ENCODE peak calls at places on chromosomes 11 and 22, in six cellular contexts. R is mesendoderm, X is aorta, D is astrocyte of the cerebellum, C is prostate gland, N is fibroblast of pulmonary artery. P is an unnamed sample.

GRCh38 chr11:3202759-3203158 is 15.9 kb downstream of the MRGPRG start:
- DNase-seq in R (no peak), X (peak; percentile 52), D (no peak), C (no peak), N (no peak), P (peak; percentile 58)

GRCh38 chr11:24234822-24235508 is 261.9 kb upstream of the LUZP2 start:
- DNase-seq in R (peak; percentile 28), X (no peak), D (no peak), C (no peak), N (peak; percentile 59), P (no peak)

GRCh38 chr11:119975561-119976152 is 162.3 kb downstream of the TRIM29 start:
- DNase-seq in R (peak; percentile 94), X (no peak), D (no peak), C (no peak), N (no peak), P (no peak)

GRCh38 chr11:71420455-71421241 is 27.5 kb downstream of the DHCR7 start:
- DNase-seq in R (peak; percentile 69), X (no peak), D (no peak), C (peak; percentile 26), N (peak; percentile 60), P (no peak)

GRCh38 chr22:36467946-36468345 is 13.5 kb downstream of the TXN2 start:
- DNase-seq in R (no peak), X (peak; percentile 84), D (peak; percentile 95), C (no peak), N (peak; percentile 94), P (peak; percentile 94)

GRCh38 chr11:68263444-68264035 is 8.2 kb downstream of the C11orf24 start:
- DNase-seq in R (no peak), X (no peak), D (peak; percentile 34), C (no peak), N (no peak), P (no peak)

GRCh38 chr11:56624661-56625110 is 10.0 kb upstream of the OR5M1 start:
- DNase-seq in R (peak; percentile 91), X (no peak), D (peak; percentile 2), C (peak; percentile 5), N (peak; percentile 33), P (peak; percentile 1)

GRCh38 chr11:112292785-112293407 is 32.2 kb upstream of the PLET1 start:
- DNase-seq in R (no peak), X (no peak), D (peak; percentile 80), C (peak; percentile 43), N (peak; percentile 89), P (peak; percentile 36)

GRCh38 chr11:126307706-126308105 is 3.8 kb downstream of the DCPS start:
- DNase-seq in R (peak; percentile 79), X (no peak), D (peak; percentile 53), C (no peak), N (peak; percentile 73), P (no peak)

GRCh38 chr11:75919525-75919924 is 104.5 kb downstream of the UVRAG start:
- DNase-seq in R (no peak), X (no peak), D (no peak), C (no peak), N (peak; percentile 27), P (no peak)

GRCh38 chr22:47372111-47372581 is 609.7 kb downstream of the TBC1D22A start:
- DNase-seq in R (no peak), X (peak; percentile 60), D (no peak), C (no peak), N (no peak), P (no peak)

GRCh38 chr11:77125695-77126094 is 2.4 kb upstream of the MYO7A start:
- DNase-seq in R (no peak), X (no peak), D (no peak), C (no peak), N (no peak), P (no peak)

GRCh38 chr11:77126156-77126775 is 1.8 kb upstream of the MYO7A start:
- DNase-seq in R (peak; percentile 17), X (no peak), D (no peak), C (no peak), N (no peak), P (no peak)

GRCh38 chr11:77127969-77128691 is at the start of gene MYO7A:
- DNase-seq in R (peak; percentile 57), X (peak; percentile 91), D (no peak), C (no peak), N (peak; percentile 55), P (no peak)

GRCh38 chr11:77127674-77127968 is 425 bp upstream of the MYO7A start:
- DNase-seq in R (peak; percentile 31), X (no peak), D (no peak), C (no peak), N (no peak), P (no peak)

DNA sequence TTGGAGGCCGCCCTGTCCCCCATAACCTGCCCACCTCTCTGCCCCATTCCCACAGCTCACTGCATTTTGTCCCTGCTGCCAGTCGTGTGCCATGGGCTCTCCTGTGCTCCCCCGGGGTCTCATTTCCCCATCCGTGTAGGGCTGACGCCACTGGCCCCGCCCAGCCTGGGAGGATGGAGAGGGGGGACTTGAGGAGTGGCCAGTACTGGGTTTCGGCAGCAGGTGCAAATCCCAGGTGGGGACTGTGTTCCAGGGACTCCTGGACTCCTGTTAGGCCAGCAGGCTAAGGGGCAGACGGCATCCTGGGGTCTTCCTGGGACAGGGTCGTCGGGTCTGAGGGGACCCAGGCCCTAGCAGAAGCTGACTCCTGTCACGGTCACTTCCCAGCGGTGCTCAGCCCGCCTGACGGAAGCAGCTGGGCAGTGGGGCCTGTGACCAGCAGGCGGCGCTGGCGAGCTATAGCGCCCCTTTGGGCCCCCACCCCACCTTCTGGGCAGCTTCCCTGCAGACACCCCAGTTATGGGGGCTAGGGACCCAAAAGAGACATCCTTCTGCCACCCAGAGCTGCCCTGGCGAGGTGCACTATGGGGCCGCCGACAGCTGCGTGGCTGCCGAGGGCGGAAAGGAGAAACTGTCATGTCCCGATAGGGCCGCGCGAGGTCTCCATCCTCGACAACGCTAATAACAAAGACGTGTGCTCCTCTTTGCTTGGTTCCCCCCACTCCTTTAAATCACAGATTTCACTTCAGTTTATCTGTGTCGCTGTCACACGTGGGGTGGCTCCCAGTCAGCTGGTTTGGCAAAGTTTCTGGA is 979 bp upstream of the MYO7A start:
- DNase-seq in R (peak; percentile 66), X (peak; percentile 88), D (no peak), C (no peak), N (peak; percentile 52), P (no peak)
- H3K4me3 ChIP-seq in R (no peak overlapping the region), X (peak overlapping the region; percentile 1), D (peak overlapping the region; percentile 40), C (peak overlapping the region; percentile 11), N (peak overlapping the region; percentile 50), P (peak overlapping the region; percentile 29)

DNA sequence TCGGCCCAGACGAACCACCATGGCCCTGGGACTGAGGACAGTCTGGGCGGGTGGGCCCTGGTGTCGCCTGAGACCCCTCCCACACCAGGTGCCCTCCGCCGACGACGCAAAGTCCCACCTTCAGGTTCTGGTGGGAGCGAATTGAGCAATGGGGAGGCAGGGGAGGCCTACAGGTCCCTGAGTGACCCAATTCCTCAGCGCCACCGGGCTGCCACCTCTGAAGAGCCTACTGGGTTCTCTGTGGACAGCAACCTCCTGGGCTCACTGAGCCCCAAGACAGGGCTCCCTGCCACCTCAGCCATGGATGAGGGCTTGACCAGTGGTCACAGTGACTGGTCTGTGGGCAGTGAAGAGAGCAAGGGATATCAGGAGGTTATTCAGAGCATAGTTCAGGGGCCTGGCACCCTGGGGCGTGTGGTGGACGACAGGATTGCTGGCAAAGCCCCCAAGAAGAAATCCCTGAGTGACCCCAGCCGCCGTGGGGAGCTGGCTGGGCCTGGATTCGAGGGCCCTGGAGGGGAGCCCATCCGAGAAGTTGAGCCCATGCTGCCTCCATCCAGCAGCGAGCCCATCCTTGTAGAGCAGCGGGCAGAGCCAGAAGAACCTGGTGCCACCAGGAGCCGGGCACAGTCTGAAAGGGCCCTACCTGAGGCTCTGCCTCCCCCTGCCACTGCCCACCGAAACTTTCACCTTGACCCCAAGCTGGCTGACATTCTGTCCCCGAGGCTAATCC is 2.8 kb downstream of the ARHGEF17 start:
- DNase-seq in R (no peak), X (no peak), D (no peak), C (no peak), N (no peak), P (no peak)
- H3K4me3 ChIP-seq in R (no peak overlapping the region), X (peak overlapping the region; percentile 46), D (peak overlapping the region; percentile 75), C (peak overlapping the region; percentile 13), N (peak overlapping the region; percentile 51), P (peak overlapping the region; percentile 56)

DNA sequence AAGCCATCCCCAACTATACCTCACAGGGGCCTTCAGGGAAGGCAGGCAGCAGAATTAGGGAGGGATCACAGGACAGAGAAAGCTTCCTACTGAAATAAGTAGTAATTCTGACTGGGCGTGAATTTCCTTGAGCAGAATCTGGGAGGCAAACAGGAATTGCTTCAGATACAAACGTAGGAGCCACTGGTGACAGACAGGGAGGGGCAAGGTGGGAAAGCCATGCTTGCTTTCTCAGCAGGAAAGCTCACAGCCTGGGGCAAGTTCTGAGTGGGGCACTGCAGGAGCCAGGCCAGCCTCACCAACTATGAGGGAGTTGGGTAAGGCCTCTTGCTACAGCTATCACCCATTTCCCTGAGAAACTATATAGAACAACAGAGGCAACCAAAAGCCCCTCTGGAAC is 43.6 kb downstream of the ARHGAP32 start:
- DNase-seq in R (peak; percentile 90), X (no peak), D (no peak), C (no peak), N (no peak), P (no peak)
- H3K4me3 ChIP-seq in R (no peak overlapping the region), X (no peak overlapping the region), D (no peak overlapping the region), C (no peak overlapping the region), N (no peak overlapping the region), P (no peak overlapping the region)

GRCh38 chr22:44493206-44493605 is 4.8 kb downstream of the RTL6 start:
- DNase-seq in R (no peak), X (no peak), D (no peak), C (no peak), N (no peak), P (no peak)
- H3K4me3 ChIP-seq in R (no peak overlapping the region), X (no peak overlapping the region), D (no peak overlapping the region), C (no peak overlapping the region), N (no peak overlapping the region), P (no peak overlapping the region)